ENCODE peak calls at places on chromosomes 1 and 21, in ten cellular contexts. One of them, this sample, is unnamed.

GRCh38 chr1:184210822-184211221 is 159.3 kb downstream of the TSEN15 start:
- DNase-seq in activated effector memory CD4-positive, alpha-beta T cell treated with Interleukin-2 at 50 U/mL for 16 hours: no peak
- DNase-seq in mesendoderm: peak
- DNase-seq in activated CD4-positive, CD25-positive, alpha-beta regulatory T cell: no peak
- DNase-seq in NCI-H1092: no peak
- DNase-seq in NCI-H69: no peak
- DNase-seq in NCI-H774: no peak
- DNase-seq in GM12865: peak
- DNase-seq in NCI-H2029 treated with DMSO at 0.1 percent for 48 hours: no peak
- DNase-seq in foreskin fibroblast: no peak
- DNase-seq in this sample: no peak

GRCh38 chr1:32334864-32335618 is 992 bp downstream of the MARCKSL1 start:
- DNase-seq in activated effector memory CD4-positive, alpha-beta T cell treated with Interleukin-2 at 50 U/mL for 16 hours: peak
- DNase-seq in mesendoderm: peak
- DNase-seq in activated CD4-positive, CD25-positive, alpha-beta regulatory T cell: peak
- DNase-seq in NCI-H1092: peak
- DNase-seq in NCI-H69: peak
- DNase-seq in NCI-H774: peak
- DNase-seq in GM12865: peak
- DNase-seq in NCI-H2029 treated with DMSO at 0.1 percent for 48 hours: no peak
- DNase-seq in foreskin fibroblast: no peak
- DNase-seq in this sample: peak

GRCh38 chr1:33381979-33382378 is 48.9 kb downstream of the PHC2 start:
- DNase-seq in activated effector memory CD4-positive, alpha-beta T cell treated with Interleukin-2 at 50 U/mL for 16 hours: no peak
- DNase-seq in mesendoderm: no peak
- DNase-seq in activated CD4-positive, CD25-positive, alpha-beta regulatory T cell: no peak
- DNase-seq in NCI-H1092: no peak
- DNase-seq in NCI-H69: no peak
- DNase-seq in NCI-H774: no peak
- DNase-seq in GM12865: no peak
- DNase-seq in NCI-H2029 treated with DMSO at 0.1 percent for 48 hours: no peak
- DNase-seq in foreskin fibroblast: no peak
- DNase-seq in this sample: no peak

GRCh38 chr21:29382029-29382654 is 83.4 kb downstream of the BACH1 start:
- DNase-seq in activated effector memory CD4-positive, alpha-beta T cell treated with Interleukin-2 at 50 U/mL for 16 hours: no peak
- DNase-seq in mesendoderm: peak
- DNase-seq in activated CD4-positive, CD25-positive, alpha-beta regulatory T cell: no peak
- DNase-seq in NCI-H1092: no peak
- DNase-seq in NCI-H69: no peak
- DNase-seq in NCI-H774: no peak
- DNase-seq in GM12865: no peak
- DNase-seq in NCI-H2029 treated with DMSO at 0.1 percent for 48 hours: no peak
- DNase-seq in foreskin fibroblast: peak
- DNase-seq in this sample: no peak

GRCh38 chr1:227940791-227941241 is 6.9 kb downstream of the WNT9A start:
- DNase-seq in activated effector memory CD4-positive, alpha-beta T cell treated with Interleukin-2 at 50 U/mL for 16 hours: no peak
- DNase-seq in mesendoderm: no peak
- DNase-seq in activated CD4-positive, CD25-positive, alpha-beta regulatory T cell: no peak
- DNase-seq in NCI-H1092: no peak
- DNase-seq in NCI-H69: no peak
- DNase-seq in NCI-H774: no peak
- DNase-seq in GM12865: no peak
- DNase-seq in NCI-H2029 treated with DMSO at 0.1 percent for 48 hours: no peak
- DNase-seq in foreskin fibroblast: no peak
- DNase-seq in this sample: no peak

GRCh38 chr1:184387069-184387870 is 441 bp downstream of the C1orf21 start:
- DNase-seq in activated effector memory CD4-positive, alpha-beta T cell treated with Interleukin-2 at 50 U/mL for 16 hours: no peak
- DNase-seq in mesendoderm: peak
- DNase-seq in activated CD4-positive, CD25-positive, alpha-beta regulatory T cell: no peak
- DNase-seq in NCI-H1092: peak
- DNase-seq in NCI-H69: peak
- DNase-seq in NCI-H774: peak
- DNase-seq in GM12865: peak
- DNase-seq in NCI-H2029 treated with DMSO at 0.1 percent for 48 hours: no peak
- DNase-seq in foreskin fibroblast: no peak
- DNase-seq in this sample: peak

GRCh38 chr1:229784834-229785233 is 158.8 kb downstream of the URB2 start:
- DNase-seq in activated effector memory CD4-positive, alpha-beta T cell treated with Interleukin-2 at 50 U/mL for 16 hours: no peak
- DNase-seq in mesendoderm: no peak
- DNase-seq in activated CD4-positive, CD25-positive, alpha-beta regulatory T cell: no peak
- DNase-seq in NCI-H1092: no peak
- DNase-seq in NCI-H69: no peak
- DNase-seq in NCI-H774: no peak
- DNase-seq in GM12865: no peak
- DNase-seq in NCI-H2029 treated with DMSO at 0.1 percent for 48 hours: no peak
- DNase-seq in foreskin fibroblast: no peak
- DNase-seq in this sample: no peak

GRCh38 chr1:47868348-47868676 is 128.9 kb downstream of the TRABD2B start:
- DNase-seq in activated effector memory CD4-positive, alpha-beta T cell treated with Interleukin-2 at 50 U/mL for 16 hours: no peak
- DNase-seq in mesendoderm: no peak
- DNase-seq in activated CD4-positive, CD25-positive, alpha-beta regulatory T cell: no peak
- DNase-seq in NCI-H1092: no peak
- DNase-seq in NCI-H69: no peak
- DNase-seq in NCI-H774: no peak
- DNase-seq in GM12865: no peak
- DNase-seq in NCI-H2029 treated with DMSO at 0.1 percent for 48 hours: no peak
- DNase-seq in foreskin fibroblast: no peak
- DNase-seq in this sample: no peak

GRCh38 chr1:27940297-27940696 is 5.5 kb downstream of the SMPDL3B start:
- DNase-seq in activated effector memory CD4-positive, alpha-beta T cell treated with Interleukin-2 at 50 U/mL for 16 hours: peak
- DNase-seq in mesendoderm: peak
- DNase-seq in activated CD4-positive, CD25-positive, alpha-beta regulatory T cell: peak
- DNase-seq in NCI-H1092: peak
- DNase-seq in NCI-H69: peak
- DNase-seq in NCI-H774: no peak
- DNase-seq in GM12865: peak
- DNase-seq in NCI-H2029 treated with DMSO at 0.1 percent for 48 hours: no peak
- DNase-seq in foreskin fibroblast: no peak
- DNase-seq in this sample: peak

GRCh38 chr1:52913537-52913936 is 8.0 kb downstream of the ECHDC2 start:
- DNase-seq in activated effector memory CD4-positive, alpha-beta T cell treated with Interleukin-2 at 50 U/mL for 16 hours: no peak
- DNase-seq in mesendoderm: peak
- DNase-seq in activated CD4-positive, CD25-positive, alpha-beta regulatory T cell: no peak
- DNase-seq in NCI-H1092: no peak
- DNase-seq in NCI-H69: peak
- DNase-seq in NCI-H774: no peak
- DNase-seq in GM12865: no peak
- DNase-seq in NCI-H2029 treated with DMSO at 0.1 percent for 48 hours: no peak
- DNase-seq in foreskin fibroblast: no peak
- DNase-seq in this sample: no peak

GRCh38 chr21:17921579-17922530 is 102.7 kb upstream of the C21orf91 start:
- DNase-seq in activated effector memory CD4-positive, alpha-beta T cell treated with Interleukin-2 at 50 U/mL for 16 hours: no peak
- DNase-seq in mesendoderm: peak
- DNase-seq in activated CD4-positive, CD25-positive, alpha-beta regulatory T cell: no peak
- DNase-seq in NCI-H1092: no peak
- DNase-seq in NCI-H69: peak
- DNase-seq in NCI-H774: no peak
- DNase-seq in GM12865: no peak
- DNase-seq in NCI-H2029 treated with DMSO at 0.1 percent for 48 hours: no peak
- DNase-seq in foreskin fibroblast: peak
- DNase-seq in this sample: no peak

GRCh38 chr1:150557813-150558212 is 8.6 kb downstream of the ADAMTSL4 start:
- DNase-seq in activated effector memory CD4-positive, alpha-beta T cell treated with Interleukin-2 at 50 U/mL for 16 hours: no peak
- DNase-seq in mesendoderm: no peak
- DNase-seq in activated CD4-positive, CD25-positive, alpha-beta regulatory T cell: no peak
- DNase-seq in NCI-H1092: no peak
- DNase-seq in NCI-H69: no peak
- DNase-seq in NCI-H774: no peak
- DNase-seq in GM12865: no peak
- DNase-seq in NCI-H2029 treated with DMSO at 0.1 percent for 48 hours: no peak
- DNase-seq in foreskin fibroblast: no peak
- DNase-seq in this sample: no peak

GRCh38 chr1:117646956-117647355 is 41.1 kb downstream of the TENT5C start:
- DNase-seq in activated effector memory CD4-positive, alpha-beta T cell treated with Interleukin-2 at 50 U/mL for 16 hours: no peak
- DNase-seq in mesendoderm: no peak
- DNase-seq in activated CD4-positive, CD25-positive, alpha-beta regulatory T cell: no peak
- DNase-seq in NCI-H1092: no peak
- DNase-seq in NCI-H69: no peak
- DNase-seq in NCI-H774: no peak
- DNase-seq in GM12865: no peak
- DNase-seq in NCI-H2029 treated with DMSO at 0.1 percent for 48 hours: no peak
- DNase-seq in foreskin fibroblast: no peak
- DNase-seq in this sample: no peak

GRCh38 chr1:230149751-230150584 is 82.9 kb downstream of the GALNT2 start:
- DNase-seq in activated effector memory CD4-positive, alpha-beta T cell treated with Interleukin-2 at 50 U/mL for 16 hours: no peak
- DNase-seq in mesendoderm: no peak
- DNase-seq in activated CD4-positive, CD25-positive, alpha-beta regulatory T cell: no peak
- DNase-seq in NCI-H1092: no peak
- DNase-seq in NCI-H69: no peak
- DNase-seq in NCI-H774: no peak
- DNase-seq in GM12865: peak
- DNase-seq in NCI-H2029 treated with DMSO at 0.1 percent for 48 hours: no peak
- DNase-seq in foreskin fibroblast: no peak
- DNase-seq in this sample: no peak

GRCh38 chr1:40032240-40032891 is 8.2 kb upstream of the CAP1 start:
- DNase-seq in activated effector memory CD4-positive, alpha-beta T cell treated with Interleukin-2 at 50 U/mL for 16 hours: peak
- DNase-seq in mesendoderm: peak
- DNase-seq in activated CD4-positive, CD25-positive, alpha-beta regulatory T cell: no peak
- DNase-seq in NCI-H1092: peak
- DNase-seq in NCI-H69: peak
- DNase-seq in NCI-H774: peak
- DNase-seq in GM12865: peak
- DNase-seq in NCI-H2029 treated with DMSO at 0.1 percent for 48 hours: peak
- DNase-seq in foreskin fibroblast: peak
- DNase-seq in this sample: peak

GRCh38 chr1:187001198-187001904 is 172.6 kb downstream of the PLA2G4A start:
- DNase-seq in activated effector memory CD4-positive, alpha-beta T cell treated with Interleukin-2 at 50 U/mL for 16 hours: no peak
- DNase-seq in mesendoderm: no peak
- DNase-seq in activated CD4-positive, CD25-positive, alpha-beta regulatory T cell: no peak
- DNase-seq in NCI-H1092: no peak
- DNase-seq in NCI-H69: no peak
- DNase-seq in NCI-H774: no peak
- DNase-seq in GM12865: no peak
- DNase-seq in NCI-H2029 treated with DMSO at 0.1 percent for 48 hours: no peak
- DNase-seq in foreskin fibroblast: peak
- DNase-seq in this sample: no peak

GRCh38 chr1:36369472-36369871 is 16.3 kb downstream of the STK40 start:
- DNase-seq in activated effector memory CD4-positive, alpha-beta T cell treated with Interleukin-2 at 50 U/mL for 16 hours: no peak
- DNase-seq in mesendoderm: no peak
- DNase-seq in activated CD4-positive, CD25-positive, alpha-beta regulatory T cell: no peak
- DNase-seq in NCI-H1092: no peak
- DNase-seq in NCI-H69: no peak
- DNase-seq in NCI-H774: no peak
- DNase-seq in GM12865: no peak
- DNase-seq in NCI-H2029 treated with DMSO at 0.1 percent for 48 hours: no peak
- DNase-seq in foreskin fibroblast: no peak
- DNase-seq in this sample: no peak

GRCh38 chr21:32303385-32303784 is 4.7 kb downstream of the MRAP start:
- DNase-seq in activated effector memory CD4-positive, alpha-beta T cell treated with Interleukin-2 at 50 U/mL for 16 hours: no peak
- DNase-seq in mesendoderm: no peak
- DNase-seq in activated CD4-positive, CD25-positive, alpha-beta regulatory T cell: no peak
- DNase-seq in NCI-H1092: no peak
- DNase-seq in NCI-H69: no peak
- DNase-seq in NCI-H774: no peak
- DNase-seq in GM12865: no peak
- DNase-seq in NCI-H2029 treated with DMSO at 0.1 percent for 48 hours: no peak
- DNase-seq in foreskin fibroblast: no peak
- DNase-seq in this sample: no peak

GRCh38 chr1:175152006-175152652 is 40.4 kb downstream of the KIAA0040 start:
- DNase-seq in activated effector memory CD4-positive, alpha-beta T cell treated with Interleukin-2 at 50 U/mL for 16 hours: peak
- DNase-seq in mesendoderm: peak
- DNase-seq in activated CD4-positive, CD25-positive, alpha-beta regulatory T cell: peak
- DNase-seq in NCI-H1092: peak
- DNase-seq in NCI-H69: peak
- DNase-seq in NCI-H774: peak
- DNase-seq in GM12865: peak
- DNase-seq in NCI-H2029 treated with DMSO at 0.1 percent for 48 hours: no peak
- DNase-seq in foreskin fibroblast: peak
- DNase-seq in this sample: peak

GRCh38 chr1:171055966-171056643 is 34.6 kb upstream of the FMO3 start:
- DNase-seq in activated effector memory CD4-positive, alpha-beta T cell treated with Interleukin-2 at 50 U/mL for 16 hours: no peak
- DNase-seq in mesendoderm: no peak
- DNase-seq in activated CD4-positive, CD25-positive, alpha-beta regulatory T cell: no peak
- DNase-seq in NCI-H1092: no peak
- DNase-seq in NCI-H69: no peak
- DNase-seq in NCI-H774: no peak
- DNase-seq in GM12865: no peak
- DNase-seq in NCI-H2029 treated with DMSO at 0.1 percent for 48 hours: no peak
- DNase-seq in foreskin fibroblast: peak
- DNase-seq in this sample: no peak